ENCODE peak calls at places on chromosomes 3 and 15, in seven cellular contexts. D is sciatic nerve; S is A172; A is activated CD8-positive, alpha-beta memory T cell treated with anti-CD3 and anti-CD28 coated beads for 48 hours; P is hypothalamus; B is activated naive CD4-positive, alpha-beta T cell treated with anti-CD3 and anti-CD28 coated beads, Interleukin-2, amount 10 ng/mL, durations not matched to agents 7 days and 5 days; Z is naive thymus-derived CD8-positive, alpha-beta T cell. M is an unnamed sample.

GRCh38 chr3:150324825-150325224 is 83.3 kb upstream of the TSC22D2 start:
- DNase-seq in B (no peak), A (no peak), P (no peak), S (no peak), D (no peak), Z (no peak), M (no peak)

GRCh38 chr15:93068581-93069199 is 20.3 kb downstream of the RGMA start:
- DNase-seq in P (no peak), B (no peak), A (no peak), Z (no peak), D (no peak), S (no peak), M (no peak)

GRCh38 chr3:77038928-77039605 is 832 bp upstream of the ROBO2 start:
- DNase-seq in D (no peak), B (no peak), S (no peak), Z (no peak), P (peak), A (no peak), M (no peak)

GRCh38 chr15:24676431-24676830 is 856 bp downstream of the NPAP1 start:
- DNase-seq in D (no peak), B (no peak), A (no peak), Z (no peak), P (no peak), S (no peak), M (no peak)

GRCh38 chr3:11588755-11589154 is 55.0 kb downstream of the VGLL4 start:
- DNase-seq in A (no peak), Z (no peak), S (no peak), D (no peak), B (no peak), P (no peak), M (no peak)

GRCh38 chr15:74384566-74385441 is 17.4 kb upstream of the CYP11A1 start:
- DNase-seq in S (peak), Z (no peak), A (no peak), P (no peak), B (peak), D (no peak), M (no peak)

GRCh38 chr15:73940061-73940981 is 14.1 kb downstream of the LOXL1 start:
- DNase-seq in A (no peak), B (no peak), D (no peak), Z (no peak), P (no peak), S (no peak), M (no peak)

GRCh38 chr3:15510493-15510892 is 11.0 kb downstream of the COLQ start:
- DNase-seq in D (no peak), P (no peak), S (no peak), Z (no peak), B (no peak), A (no peak), M (no peak)

GRCh38 chr3:13462125-13462629 is 17.9 kb upstream of the HDAC11 start:
- DNase-seq in S (no peak), A (no peak), D (no peak), B (no peak), P (no peak), Z (no peak), M (no peak)

GRCh38 chr15:90660195-90660995 is 56.8 kb upstream of the BLM start:
- DNase-seq in B (peak), Z (peak), P (no peak), S (peak), A (peak), D (peak), M (peak)

GRCh38 chr3:38003817-38004414 is 13.3 kb downstream of the VILL start:
- DNase-seq in Z (no peak), P (no peak), D (no peak), A (no peak), S (no peak), B (no peak), M (no peak)

GRCh38 chr15:93987068-93987467 is 244.3 kb upstream of the MCTP2 start:
- DNase-seq in S (peak), P (no peak), A (no peak), B (peak), D (no peak), Z (no peak), M (no peak)

GRCh38 chr15:51969728-51970127 is 1.9 kb downstream of the LEO1 start:
- DNase-seq in Z (no peak), A (no peak), D (no peak), S (no peak), P (no peak), B (no peak), M (no peak)

GRCh38 chr3:26960382-26960781 is 337.8 kb downstream of the LRRC3B start:
- DNase-seq in A (no peak), D (no peak), Z (no peak), S (no peak), P (no peak), B (no peak), M (no peak)

GRCh38 chr15:45254405-45255293 is 2.6 kb downstream of the SLC28A2 start:
- DNase-seq in B (no peak), Z (no peak), P (no peak), A (no peak), S (peak), D (no peak), M (no peak)

GRCh38 chr3:190076138-190076537 is 44.6 kb downstream of the P3H2 start:
- DNase-seq in B (no peak), A (no peak), P (no peak), D (no peak), S (no peak), Z (no peak), M (no peak)

GRCh38 chr3:158788446-158788845 is 13.4 kb upstream of the MFSD1 start:
- DNase-seq in Z (no peak), B (no peak), A (no peak), S (no peak), P (no peak), D (no peak), M (no peak)

GRCh38 chr15:79736435-79737000 is 160.3 kb downstream of the MTHFS start:
- DNase-seq in A (no peak), P (no peak), D (no peak), S (no peak), Z (no peak), B (no peak), M (no peak)

GRCh38 chr3:37668831-37669610 is 192.7 kb upstream of the CTDSPL start:
- DNase-seq in B (no peak), S (no peak), D (no peak), Z (no peak), A (no peak), P (no peak), M (no peak)

GRCh38 chr3:186849392-186849975 is 7.0 kb downstream of the ADIPOQ start:
- DNase-seq in Z (no peak), D (no peak), B (no peak), A (no peak), S (peak), P (no peak), M (no peak)

GRCh38 chr3:38247366-38248035 is 18.1 kb upstream of the SLC22A13 start:
- DNase-seq in S (peak), B (no peak), A (no peak), D (no peak), Z (no peak), P (no peak), M (no peak)

GRCh38 chr3:57397175-57398026 is 104.9 kb upstream of the ASB14 start:
- DNase-seq in D (no peak), A (peak), Z (peak), B (peak), S (peak), P (no peak), M (no peak)

GRCh38 chr3:177658354-177658753 is 461.1 kb upstream of the TBL1XR1 start:
- DNase-seq in P (no peak), A (no peak), B (no peak), Z (no peak), D (no peak), S (no peak), M (no peak)

GRCh38 chr3:69865920-69866679 is 126.8 kb downstream of the MITF start:
- DNase-seq in S (peak), D (no peak), B (no peak), P (no peak), Z (no peak), A (no peak), M (peak)

GRCh38 chr3:158434412-158435038 is 136.5 kb upstream of the MLF1 start:
- DNase-seq in A (no peak), Z (no peak), D (peak), B (peak), P (peak), S (peak), M (peak)

GRCh38 chr3:189249987-189250386 is 78.2 kb downstream of the TPRG1 start:
- DNase-seq in P (no peak), Z (no peak), S (no peak), D (no peak), A (no peak), B (no peak), M (no peak)

GRCh38 chr3:67176396-67176795 is 178.3 kb downstream of the KBTBD8 start:
- DNase-seq in Z (no peak), A (no peak), D (no peak), S (no peak), P (no peak), B (no peak), M (no peak)

GRCh38 chr15:22850055-22850454 is 11.6 kb downstream of the NIPA2 start:
- DNase-seq in B (no peak), P (no peak), D (no peak), S (no peak), A (no peak), Z (no peak), M (no peak)

GRCh38 chr15:65286069-65286703 is 497 bp downstream of the PARP16 start:
- DNase-seq in D (peak), S (no peak), Z (no peak), P (no peak), A (no peak), B (no peak), M (no peak)

GRCh38 chr3:113454057-113454456 is 12.8 kb upstream of the CFAP44 start:
- DNase-seq in B (no peak), D (no peak), S (no peak), Z (no peak), P (no peak), A (no peak), M (no peak)